ENCODE peak calls at places on chromosome 10, in ten cellular contexts. T is esophagus squamous epithelium, I is mammary epithelial cell, K is heart left ventricle, C is transverse colon, R is prostate gland, D is AG04450, F is choroid plexus epithelial cell, P is neural progenitor cell, L is SJSA1. J is an unnamed sample.

GRCh38 chr10:124366825-124367224 is 51.9 kb downstream of the OAT start:
- DNase-seq in T (no peak), I (no peak), K (no peak), C (no peak), R (no peak), D (no peak), F (no peak), P (no peak), L (no peak), J (no peak)

GRCh38 chr10:28796606-28797512 is 119.5 kb downstream of the BAMBI start:
- DNase-seq in T (no peak), I (no peak), K (no peak), C (peak), R (no peak), D (peak), F (peak), P (no peak), L (peak), J (no peak)

GRCh38 chr10:71346731-71347130 is 27.7 kb downstream of the SLC29A3 start:
- DNase-seq in T (no peak), I (no peak), K (no peak), C (no peak), R (no peak), D (no peak), F (no peak), P (no peak), L (no peak), J (no peak)

GRCh38 chr10:58641095-58641531 is 128.4 kb downstream of the BICC1 start:
- DNase-seq in T (no peak), I (peak), K (no peak), C (no peak), R (no peak), D (peak), F (peak), P (peak), L (peak), J (peak)

GRCh38 chr10:73304876-73305275 is 52.4 kb upstream of the MRPS16 start:
- DNase-seq in T (no peak), I (no peak), K (no peak), C (no peak), R (no peak), D (no peak), F (no peak), P (peak), L (no peak), J (no peak)

GRCh38 chr10:33899578-33900531 is 565.4 kb upstream of the NRP1 start:
- DNase-seq in T (no peak), I (peak), K (no peak), C (no peak), R (peak), D (no peak), F (peak), P (no peak), L (no peak), J (no peak)

GRCh38 chr10:389391-389790 is 254.1 kb downstream of the ZMYND11 start:
- DNase-seq in T (no peak), I (no peak), K (no peak), C (no peak), R (no peak), D (no peak), F (no peak), P (no peak), L (no peak), J (no peak)

GRCh38 chr10:1486841-1487240 is 250.5 kb downstream of the ADARB2 start:
- DNase-seq in T (no peak), I (no peak), K (no peak), C (no peak), R (no peak), D (no peak), F (no peak), P (no peak), L (no peak), J (peak)

GRCh38 chr10:51877636-51878035 is 178.2 kb upstream of the CSTF2T start:
- DNase-seq in T (no peak), I (no peak), K (no peak), C (no peak), R (no peak), D (no peak), F (no peak), P (no peak), L (no peak), J (no peak)

GRCh38 chr10:43138757-43139241 is 554 bp downstream of the CSGALNACT2 start:
- DNase-seq in T (no peak), I (peak), K (no peak), C (peak), R (no peak), D (no peak), F (peak), P (no peak), L (no peak), J (peak)

DNA sequence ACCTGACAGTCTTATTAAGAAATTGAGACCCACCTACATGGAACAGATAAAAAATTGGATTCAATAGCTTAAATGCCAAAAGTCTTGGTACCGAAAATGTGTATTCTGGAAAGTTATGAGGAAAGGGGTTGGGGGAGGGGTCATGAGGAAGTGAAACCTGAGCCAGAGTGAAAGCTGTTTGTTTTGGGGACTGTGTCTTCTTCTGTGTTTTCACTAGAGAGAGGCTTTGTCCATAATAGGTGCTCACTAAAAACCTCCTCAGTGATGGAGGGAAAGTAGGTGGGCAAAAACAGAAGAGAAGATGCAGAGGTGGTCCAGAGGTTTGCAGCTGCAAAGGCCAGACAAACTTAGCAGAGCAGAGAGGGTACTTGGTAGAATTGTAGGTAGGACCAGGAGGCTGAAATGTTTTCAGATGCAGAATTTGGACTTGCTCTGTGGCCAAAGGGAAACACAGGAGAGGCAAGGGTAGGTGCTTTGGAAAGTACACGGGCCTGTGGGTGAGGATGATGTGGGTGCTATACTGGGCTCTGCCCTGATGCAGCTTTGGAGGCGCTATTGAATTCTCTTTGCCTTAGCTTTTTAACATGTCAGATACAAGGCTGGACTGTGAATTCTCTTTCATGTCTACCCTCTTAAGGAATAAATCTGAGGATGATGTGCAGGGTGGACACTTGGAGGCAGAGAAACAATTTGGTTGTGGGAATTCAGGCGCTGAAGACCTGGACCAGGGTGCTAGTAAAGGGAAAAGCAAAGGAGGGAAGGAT is 254.6 kb downstream of the PTEN start:
- DNase-seq in T (no peak), I (no peak), K (no peak), C (no peak), R (no peak), D (no peak), F (peak), P (peak), L (no peak), J (peak)
- H3K4me3 ChIP-seq in T (no peak), I (no peak), K (no peak), C (no peak), R (no peak), D (no peak), F (no peak), P (no peak), L (no peak), J (no peak)

DNA sequence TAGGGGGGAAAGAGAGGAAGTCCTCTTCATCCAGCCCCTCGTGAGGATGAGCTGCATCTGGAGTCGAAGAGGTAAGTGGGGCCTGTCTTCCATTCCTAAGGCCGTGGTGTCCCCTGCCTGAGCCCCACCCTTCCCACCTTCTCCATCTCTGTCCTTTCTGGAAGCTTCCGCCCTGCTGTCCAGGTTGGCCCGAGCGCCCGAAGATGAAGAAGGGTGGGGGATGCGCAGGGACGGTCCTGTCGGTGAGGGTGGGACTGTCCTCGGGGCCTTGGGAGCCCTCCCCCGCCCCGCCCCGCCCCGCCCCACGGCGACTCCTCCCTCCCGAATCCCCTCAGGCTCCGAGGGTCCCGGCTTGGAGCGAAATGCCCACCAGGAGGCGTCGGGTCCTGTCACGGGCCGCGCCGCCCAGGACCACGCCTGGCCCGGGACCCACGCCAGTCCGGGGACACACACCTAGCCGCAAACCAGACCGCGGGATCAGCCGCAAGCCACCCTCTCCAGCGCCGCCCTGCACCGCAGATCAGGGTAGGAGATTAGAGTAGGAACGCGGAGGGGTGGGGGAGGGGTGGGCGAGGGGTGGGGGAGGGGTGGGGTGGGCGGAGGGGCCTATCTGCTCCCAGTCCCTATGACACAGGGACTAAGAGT is 15.3 kb downstream of the GPRIN2 start:
- DNase-seq in T (no peak), I (no peak), K (peak), C (peak), R (no peak), D (no peak), F (peak), P (peak), L (peak), J (peak)
- H3K4me3 ChIP-seq in T (no peak), I (no peak), K (no peak), C (peak), R (peak), D (peak), F (peak), P (peak), L (peak), J (peak)

GRCh38 chr10:93071674-93072224 is 1.9 kb upstream of the CYP26A1 start:
- DNase-seq in T (no peak), I (no peak), K (no peak), C (peak), R (no peak), D (no peak), F (no peak), P (peak), L (peak), J (peak)

GRCh38 chr10:93071177-93071472 is 2.6 kb upstream of the CYP26A1 start:
- DNase-seq in T (no peak), I (no peak), K (no peak), C (no peak), R (no peak), D (no peak), F (no peak), P (no peak), L (peak), J (peak)

GRCh38 chr10:93073539-93074136 is at the start of gene CYP26A1:
- DNase-seq in T (no peak), I (peak), K (no peak), C (no peak), R (no peak), D (no peak), F (no peak), P (peak), L (no peak), J (peak)

GRCh38 chr10:93072713-93073538 is 767 bp upstream of the CYP26A1 start:
- DNase-seq in T (no peak), I (no peak), K (no peak), C (no peak), R (no peak), D (no peak), F (no peak), P (peak), L (peak), J (peak)

DNA sequence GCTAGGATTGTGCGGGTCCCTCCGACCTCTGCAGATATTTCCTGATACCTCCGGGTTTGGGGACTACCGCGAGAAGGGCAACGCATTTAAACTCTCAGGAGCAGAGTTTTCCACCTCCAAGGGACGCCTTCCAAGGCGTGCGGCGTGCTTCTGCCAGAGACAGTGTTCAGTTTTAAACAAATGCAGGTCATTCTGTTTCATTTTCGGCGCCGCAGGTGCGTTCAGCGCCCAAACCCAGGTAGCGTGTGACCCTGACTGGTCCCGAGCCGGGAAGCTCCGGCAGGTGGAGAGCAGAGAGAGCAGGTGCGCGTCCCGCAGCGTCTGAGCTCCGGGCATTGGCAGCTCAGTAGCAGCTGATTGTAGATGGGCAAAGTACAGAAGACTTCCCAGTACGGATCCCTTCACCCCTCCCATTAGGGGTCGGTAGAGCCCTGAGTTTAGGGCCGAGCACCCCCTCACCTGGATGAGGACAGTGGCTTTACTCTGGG is 1.4 kb upstream of the CYP26A1 start:
- DNase-seq in T (no peak), I (no peak), K (no peak), C (no peak), R (no peak), D (no peak), F (no peak), P (no peak), L (peak), J (peak)
- H3K4me3 ChIP-seq in T (no peak), I (peak), K (peak), C (peak), R (peak), D (peak), F (peak), P (peak), L (no peak), J (peak)

GRCh38 chr10:93437000-93437945 is 44.9 kb downstream of the MYOF start:
- DNase-seq in T (no peak), I (peak), K (no peak), C (peak), R (peak), D (peak), F (peak), P (peak), L (peak), J (peak)
- H3K4me3 ChIP-seq in T (no peak), I (peak), K (peak), C (no peak), R (no peak), D (peak), F (no peak), P (peak), L (no peak), J (no peak)

DNA sequence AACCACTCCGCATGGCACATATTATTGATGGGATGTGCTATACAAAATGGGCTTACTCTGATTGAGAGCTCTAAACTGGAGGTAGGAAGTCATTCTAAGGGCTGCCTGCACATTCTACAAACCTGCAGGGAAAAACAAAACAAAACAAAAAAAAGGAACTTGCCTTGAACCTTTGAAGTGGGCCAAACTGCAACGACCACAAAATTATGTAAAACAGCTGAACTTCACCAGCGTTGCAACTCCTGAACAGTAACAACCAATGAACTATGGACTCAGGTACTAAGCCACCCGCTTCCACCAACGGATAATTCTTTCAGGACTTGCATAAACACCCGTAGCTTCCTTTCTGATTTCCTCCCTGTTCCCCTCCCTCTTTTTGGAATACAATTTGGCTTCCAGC is 80.4 kb downstream of the ZNF248 start:
- DNase-seq in T (no peak), I (no peak), K (no peak), C (no peak), R (no peak), D (no peak), F (no peak), P (no peak), L (no peak), J (no peak)
- H3K4me3 ChIP-seq in T (no peak), I (no peak), K (no peak), C (no peak), R (no peak), D (no peak), F (no peak), P (no peak), L (no peak), J (no peak)

GRCh38 chr10:7159517-7159916 is 251.3 kb downstream of the SFMBT2 start:
- DNase-seq in T (no peak), I (no peak), K (no peak), C (no peak), R (no peak), D (no peak), F (no peak), P (no peak), L (no peak), J (no peak)

GRCh38 chr10:7159928-7160327 is 250.9 kb downstream of the SFMBT2 start:
- DNase-seq in T (no peak), I (no peak), K (no peak), C (no peak), R (no peak), D (no peak), F (no peak), P (no peak), L (no peak), J (no peak)

GRCh38 chr10:7153750-7154149 is 257.1 kb downstream of the SFMBT2 start:
- DNase-seq in T (no peak), I (peak), K (no peak), C (no peak), R (no peak), D (no peak), F (peak), P (no peak), L (no peak), J (no peak)

GRCh38 chr10:7152982-7153381 is 257.9 kb downstream of the SFMBT2 start:
- DNase-seq in T (no peak), I (no peak), K (no peak), C (no peak), R (no peak), D (no peak), F (no peak), P (no peak), L (no peak), J (no peak)

GRCh38 chr10:7157091-7157490 is 253.7 kb downstream of the SFMBT2 start:
- DNase-seq in T (no peak), I (no peak), K (no peak), C (no peak), R (no peak), D (no peak), F (no peak), P (no peak), L (no peak), J (no peak)
- H3K4me3 ChIP-seq in T (no peak), I (no peak), K (no peak), C (no peak), R (no peak), D (no peak), F (no peak), P (no peak), L (no peak), J (no peak)

GRCh38 chr10:10847313-10847712 is 170.4 kb upstream of the CELF2 start:
- DNase-seq in T (no peak), I (no peak), K (no peak), C (no peak), R (no peak), D (no peak), F (no peak), P (no peak), L (no peak), J (no peak)

GRCh38 chr10:10845240-10845639 is 172.4 kb upstream of the CELF2 start:
- DNase-seq in T (no peak), I (no peak), K (no peak), C (no peak), R (no peak), D (no peak), F (no peak), P (no peak), L (no peak), J (no peak)

GRCh38 chr10:10848488-10849111 is 169.1 kb upstream of the CELF2 start:
- DNase-seq in T (no peak), I (no peak), K (no peak), C (no peak), R (no peak), D (no peak), F (no peak), P (no peak), L (no peak), J (no peak)

GRCh38 chr10:10845826-10846225 is 171.8 kb upstream of the CELF2 start:
- DNase-seq in T (no peak), I (no peak), K (no peak), C (no peak), R (no peak), D (no peak), F (no peak), P (no peak), L (no peak), J (no peak)

GRCh38 chr10:10846476-10846875 is 171.2 kb upstream of the CELF2 start:
- DNase-seq in T (no peak), I (no peak), K (no peak), C (no peak), R (no peak), D (no peak), F (no peak), P (no peak), L (no peak), J (no peak)
- H3K4me3 ChIP-seq in T (no peak), I (no peak), K (no peak), C (no peak), R (no peak), D (no peak), F (no peak), P (no peak), L (no peak), J (no peak)

DNA sequence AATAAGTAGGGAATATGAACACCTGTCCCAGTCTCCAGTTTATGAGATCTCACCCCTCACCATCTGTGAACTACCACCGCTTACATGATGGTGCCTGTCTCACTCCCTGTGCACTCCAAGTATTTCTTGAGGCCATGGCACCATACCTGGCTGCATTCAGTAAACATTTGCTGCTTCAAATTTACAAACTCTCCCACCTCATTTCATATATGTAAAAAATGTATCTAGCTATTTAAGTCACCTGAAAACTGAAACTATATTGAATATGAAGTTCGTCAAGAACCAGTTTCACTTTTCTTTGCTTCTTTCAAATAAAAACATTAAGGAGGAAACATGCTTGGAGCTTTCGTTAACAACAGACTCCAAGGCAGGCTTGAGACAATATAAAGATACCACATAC is 92.2 kb downstream of the ZFAND4 start:
- DNase-seq in T (no peak), I (no peak), K (no peak), C (no peak), R (no peak), D (no peak), F (no peak), P (no peak), L (no peak), J (no peak)
- H3K4me3 ChIP-seq in T (no peak), I (peak), K (peak), C (peak), R (peak), D (no peak), F (no peak), P (no peak), L (no peak), J (no peak)

J was measured in H7.